ENCODE peak calls at places on chromosome 9, in seven cellular contexts. H is dorsolateral prefrontal cortex, O is neuronal stem cell, L is fibroblast of mammary gland, G is fibroblast of the aortic adventitia, Z is BE2C, D is epithelial cell of esophagus. P is an unnamed sample.

GRCh38 chr9:16146661-16147060 is 593.8 kb downstream of the CCDC171 start:
- DNase-seq in L (no peak), G (no peak), D (no peak), H (no peak), Z (no peak), O (peak), P (no peak)

GRCh38 chr9:94869415-94869838 is 142.9 kb downstream of the AOPEP start:
- DNase-seq in L (no peak), D (no peak), H (no peak), G (peak), O (no peak), Z (peak), P (peak)

GRCh38 chr9:109107402-109108240 is 12.1 kb downstream of the TMEM245 start:
- DNase-seq in H (no peak), G (peak), D (peak), L (peak), Z (no peak), O (no peak), P (peak)

GRCh38 chr9:114098021-114098659 is 952 bp downstream of the KIF12 start:
- DNase-seq in G (no peak), H (no peak), L (no peak), D (peak), Z (peak), O (peak), P (no peak)

GRCh38 chr9:97853056-97853843 is at the start of gene FOXE1:
- DNase-seq in Z (no peak), H (no peak), G (no peak), D (peak), O (peak), L (no peak), P (no peak)

GRCh38 chr9:38251461-38251860 is 141.0 kb upstream of the ALDH1B1 start:
- DNase-seq in H (no peak), O (no peak), D (no peak), L (no peak), G (no peak), Z (no peak), P (no peak)

GRCh38 chr9:93066978-93067603 is 8.6 kb downstream of the SUSD3 start:
- DNase-seq in L (peak), O (no peak), G (no peak), H (no peak), Z (no peak), D (no peak), P (no peak)

GRCh38 chr9:122389799-122390481 is 19.1 kb downstream of the PTGS1 start:
- DNase-seq in D (peak), L (no peak), G (no peak), H (no peak), Z (no peak), O (no peak), P (no peak)

GRCh38 chr9:114051706-114052105 is 26.4 kb downstream of the AMBP start:
- DNase-seq in H (no peak), D (no peak), L (no peak), Z (no peak), O (no peak), G (no peak), P (no peak)

GRCh38 chr9:112037281-112038016 is 137.6 kb downstream of the SUSD1 start:
- DNase-seq in Z (no peak), O (peak), L (peak), D (no peak), H (no peak), G (peak), P (peak)

GRCh38 chr9:3292311-3292710 is 233.5 kb downstream of the RFX3 start:
- DNase-seq in H (no peak), D (no peak), G (peak), Z (no peak), L (no peak), O (no peak), P (no peak)

GRCh38 chr9:124342946-124343485 is 72.2 kb downstream of the PSMB7 start:
- DNase-seq in L (peak), Z (peak), D (peak), G (peak), H (peak), O (peak), P (peak)

GRCh38 chr9:69085523-69086283 is 50.2 kb downstream of the FXN start:
- DNase-seq in G (peak), H (no peak), O (no peak), D (no peak), L (peak), Z (no peak), P (peak)

GRCh38 chr9:116855881-116856662 is 169.0 kb downstream of the TRIM32 start:
- DNase-seq in H (no peak), D (peak), O (no peak), G (peak), Z (no peak), L (peak), P (no peak)

GRCh38 chr9:87109851-87110250 is 162.5 kb upstream of the GAS1 start:
- DNase-seq in O (no peak), Z (no peak), G (no peak), D (peak), L (peak), H (no peak), P (peak)

GRCh38 chr9:4262735-4263141 is 37.1 kb downstream of the GLIS3 start:
- DNase-seq in L (peak), O (no peak), G (peak), H (no peak), D (peak), Z (no peak), P (peak)

GRCh38 chr9:74951107-74951720 is 1.5 kb downstream of the C9orf40 start:
- DNase-seq in D (no peak), O (no peak), H (no peak), L (no peak), G (no peak), Z (no peak), P (no peak)

GRCh38 chr9:33125441-33125840 is 41.7 kb downstream of the B4GALT1 start:
- DNase-seq in H (no peak), D (no peak), L (no peak), Z (no peak), O (no peak), G (no peak), P (no peak)

GRCh38 chr9:7844283-7844682 is 44.7 kb upstream of the DMAC1 start:
- DNase-seq in D (peak), H (no peak), G (peak), Z (peak), L (peak), O (peak), P (peak)

GRCh38 chr9:126500600-126501382 is 112.9 kb upstream of the LMX1B start:
- DNase-seq in D (peak), G (peak), Z (peak), O (peak), H (peak), L (peak), P (peak)

GRCh38 chr9:91276513-91276912 is 85.2 kb downstream of the AUH start:
- DNase-seq in O (no peak), G (no peak), H (no peak), L (no peak), Z (no peak), D (no peak), P (peak)

GRCh38 chr9:120360046-120360445 is 219.9 kb downstream of the CDK5RAP2 start:
- DNase-seq in D (no peak), O (no peak), H (no peak), G (no peak), L (peak), Z (no peak), P (no peak)

GRCh38 chr9:86515221-86515620 is 161.0 kb upstream of the TUT7 start:
- DNase-seq in O (no peak), D (no peak), H (no peak), L (no peak), G (no peak), Z (no peak), P (no peak)

GRCh38 chr9:12748954-12749353 is 25.9 kb upstream of the LURAP1L start:
- DNase-seq in Z (no peak), L (no peak), D (no peak), O (no peak), G (no peak), H (no peak), P (no peak)

GRCh38 chr9:12748016-12748415 is 26.8 kb upstream of the LURAP1L start:
- DNase-seq in Z (no peak), H (no peak), G (peak), L (peak), D (peak), O (no peak), P (peak)

GRCh38 chr9:12759767-12760166 is 15.1 kb upstream of the LURAP1L start:
- DNase-seq in O (no peak), G (peak), Z (no peak), H (no peak), D (peak), L (peak), P (peak)

DNA sequence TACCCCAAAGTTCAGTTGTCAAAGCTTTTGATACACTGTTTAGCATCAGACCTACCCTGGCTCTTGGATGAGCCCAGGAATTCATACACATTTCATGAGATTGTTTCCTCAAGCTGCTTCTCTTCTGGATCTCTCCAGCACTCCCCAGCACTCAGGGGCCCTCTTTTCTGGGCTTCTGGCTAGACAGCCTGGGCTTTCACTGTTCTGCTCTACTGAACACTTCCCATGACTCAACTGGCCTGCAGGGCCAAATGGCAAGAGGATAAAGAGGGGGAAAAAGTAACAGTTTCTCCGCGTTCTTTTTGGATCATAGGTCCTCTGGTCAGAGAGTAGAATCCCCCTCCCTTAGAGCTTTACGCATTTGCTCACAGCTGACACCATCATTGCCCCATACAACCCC is 20.9 kb upstream of the LURAP1L start:
- DNase-seq in Z (peak), O (no peak), H (no peak), D (no peak), G (no peak), L (no peak), P (no peak)
- H3K4me3 ChIP-seq in Z (no peak), O (no peak), H (no peak), D (no peak), G (no peak), L (no peak), P (no peak)

GRCh38 chr9:133664173-133664572 is 28.0 kb downstream of the DBH start:
- DNase-seq in O (no peak), D (no peak), H (no peak), Z (peak), L (no peak), G (no peak), P (no peak)
- H3K4me3 ChIP-seq in O (no peak), D (no peak), H (no peak), Z (no peak), L (no peak), G (no peak), P (no peak)

GRCh38 chr9:128180001-128180400 is 11.4 kb downstream of the CIZ1 start:
- DNase-seq in O (no peak), G (no peak), L (no peak), Z (no peak), H (no peak), D (no peak), P (no peak)
- H3K4me3 ChIP-seq in O (no peak), G (no peak), L (no peak), Z (no peak), H (no peak), D (no peak), P (no peak)

DNA sequence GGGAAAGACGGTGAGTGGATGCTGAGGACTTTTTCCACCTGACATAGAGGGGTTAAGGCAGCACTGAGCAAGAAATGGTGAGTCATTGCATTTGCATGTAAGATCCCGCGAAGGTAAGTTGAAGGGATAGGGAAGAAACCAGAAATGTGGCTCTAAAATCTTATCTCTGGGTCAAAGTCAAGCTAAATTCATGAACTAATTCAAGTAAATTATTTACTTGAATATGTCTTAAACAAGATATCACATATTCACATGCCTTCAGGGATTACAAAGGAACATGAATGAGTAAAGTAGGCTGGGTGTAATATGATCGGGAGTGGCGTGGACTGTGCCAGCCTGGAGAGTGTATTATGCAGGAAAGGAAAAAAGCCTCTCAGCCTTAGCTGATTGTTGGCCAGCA is 74.4 kb upstream of the EQTN start:
- DNase-seq in L (no peak), G (no peak), O (no peak), Z (no peak), D (peak), H (no peak), P (no peak)
- H3K4me3 ChIP-seq in L (no peak), G (no peak), O (no peak), Z (no peak), D (no peak), H (no peak), P (no peak)

DNA sequence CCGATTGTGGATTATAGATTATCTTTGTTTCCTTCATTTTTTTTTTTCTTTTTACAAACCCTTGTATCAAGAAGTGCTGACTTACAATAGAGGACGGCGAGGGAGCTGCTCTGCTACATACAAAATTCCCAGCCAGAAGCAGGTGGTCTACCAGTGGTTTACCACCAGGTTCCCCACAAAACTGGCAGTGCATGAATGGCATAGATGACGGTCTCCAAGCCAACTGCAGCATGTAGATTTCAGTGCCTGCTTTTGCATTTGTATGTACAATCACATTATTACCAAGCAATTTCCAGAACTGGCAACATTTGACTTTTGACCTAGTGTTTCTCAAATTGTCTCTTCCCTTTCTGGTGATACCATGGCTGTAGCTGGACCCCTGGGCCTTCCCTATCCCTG is 84.0 kb downstream of the ACER2 start:
- DNase-seq in D (no peak), H (no peak), O (no peak), L (no peak), Z (no peak), G (no peak), P (no peak)
- H3K4me3 ChIP-seq in D (no peak), H (no peak), O (no peak), L (peak), Z (no peak), G (peak), P (no peak)